ENCODE peak calls at places on chromosomes 1 and 21, in ten cellular contexts. J is GM03348; X is stimulated activated CD4-positive, alpha-beta T cell treated with anti-CD3 and anti-CD28 coated beads, Interleukin-4, amount 100 ng/mL, for 4 hours; I is HT-29; E is HEK293T; V is stimulated activated CD8-positive, alpha-beta memory T cell treated with anti-CD3 and anti-CD28 coated beads, Interleukin-7, amount 100 ng/mL, for 1 hour; G is epithelial cell of esophagus; Z is nucleus accumbens; P is body of pancreas; R is activated T-cell treated with anti-CD3 and anti-CD28 coated beads for 24 hours. M is an unnamed sample.
A peak's percentile ranks its signal among the peaks of the same experiment; 100 is the strongest.

GRCh38 chr1:211333906-211334305 is 7.3 kb downstream of the TRAF5 start:
- DNase-seq in E (no peak), X (no peak), R (no peak), J (no peak), Z (no peak), P (no peak), I (peak; percentile 73), V (no peak), G (no peak), M (no peak)

GRCh38 chr1:119594386-119594785 is 53.7 kb downstream of the ZNF697 start:
- DNase-seq in X (no peak), V (no peak), R (no peak), E (no peak), P (no peak), Z (no peak), G (peak; percentile 36), I (no peak), J (no peak), M (no peak)

GRCh38 chr1:223141021-223141420 is 2.0 kb downstream of the TLR5 start:
- DNase-seq in V (no peak), G (peak; percentile 58), I (peak; percentile 8), X (no peak), J (peak; percentile 28), E (no peak), Z (no peak), P (no peak), R (no peak), M (no peak)

GRCh38 chr1:234624718-234625117 is 14.7 kb upstream of the IRF2BP2 start:
- DNase-seq in E (no peak), P (no peak), X (no peak), Z (no peak), I (no peak), J (no peak), R (no peak), G (no peak), V (no peak), M (no peak)

GRCh38 chr1:211675230-211676105 is at the start of gene NEK2:
- DNase-seq in Z (peak; percentile 59), X (peak; percentile 71), E (peak; percentile 94), R (peak; percentile 76), J (peak; percentile 96), G (peak; percentile 96), I (peak; percentile 99), V (peak; percentile 62), P (peak; percentile 90), M (peak; percentile 75)

GRCh38 chr1:81231729-81232038 is 569.0 kb upstream of the ADGRL2 start:
- DNase-seq in I (no peak), X (no peak), G (peak; percentile 65), E (no peak), J (no peak), Z (no peak), R (no peak), P (no peak), V (no peak), M (no peak)

GRCh38 chr1:198199105-198199504 is 42.3 kb downstream of the NEK7 start:
- DNase-seq in G (peak; percentile 22), V (no peak), E (no peak), I (no peak), J (no peak), R (no peak), P (no peak), X (no peak), Z (no peak), M (no peak)

GRCh38 chr1:224132901-224133300 is 19.0 kb downstream of the FBXO28 start:
- DNase-seq in G (peak; percentile 93), E (no peak), V (no peak), P (no peak), R (no peak), I (no peak), Z (no peak), J (no peak), X (no peak), M (no peak)

GRCh38 chr1:111648826-111649225 is 29.2 kb downstream of the RAP1A start:
- DNase-seq in I (no peak), Z (no peak), G (no peak), X (no peak), V (no peak), E (no peak), J (no peak), R (no peak), P (no peak), M (no peak)

GRCh38 chr21:41315726-41316125 is 875 bp upstream of the FAM3B start:
- DNase-seq in E (no peak), P (no peak), J (no peak), V (no peak), I (no peak), R (no peak), G (no peak), X (no peak), Z (no peak), M (no peak)

GRCh38 chr1:207762622-207763021 is 10.8 kb downstream of the CD46 start:
- DNase-seq in J (no peak), E (no peak), P (no peak), G (no peak), Z (no peak), R (no peak), I (no peak), X (no peak), V (no peak), M (no peak)

GRCh38 chr1:79797487-79797886 is 791.0 kb upstream of the ADGRL4 start:
- DNase-seq in E (no peak), Z (no peak), I (no peak), R (no peak), X (no peak), V (no peak), G (no peak), J (no peak), P (no peak), M (no peak)

GRCh38 chr1:212692774-212693644 is 6.6 kb downstream of the BATF3 start:
- DNase-seq in P (no peak), G (peak; percentile 78), E (peak; percentile 6), J (no peak), Z (no peak), X (no peak), V (no peak), R (no peak), I (no peak), M (no peak)

GRCh38 chr1:43274125-43274803 is 4.5 kb downstream of the TMEM125 start:
- DNase-seq in V (no peak), X (peak; percentile 10), J (no peak), G (peak; percentile 79), R (peak; percentile 23), Z (no peak), E (no peak), P (no peak), I (peak; percentile 76), M (no peak)

GRCh38 chr1:119859647-119860046 is 36.7 kb downstream of the ADAM30 start:
- DNase-seq in Z (no peak), P (no peak), V (no peak), R (no peak), E (no peak), G (peak; percentile 76), I (peak; percentile 60), X (no peak), J (peak; percentile 76), M (no peak)

GRCh38 chr1:196538473-196538872 is 69.8 kb downstream of the KCNT2 start:
- DNase-seq in V (no peak), Z (no peak), J (no peak), X (no peak), R (no peak), P (no peak), E (no peak), G (no peak), I (no peak), M (no peak)

GRCh38 chr1:65514083-65514482 is 93.6 kb downstream of the LEPR start:
- DNase-seq in J (peak; percentile 55), E (no peak), V (no peak), G (peak; percentile 43), R (no peak), Z (no peak), P (no peak), I (no peak), X (no peak), M (no peak)

GRCh38 chr21:37073417-37074194 is 552 bp downstream of the TTC3 start:
- DNase-seq in Z (peak; percentile 76), V (peak; percentile 41), E (peak; percentile 35), G (peak; percentile 39), R (peak; percentile 32), P (peak; percentile 61), I (peak; percentile 12), X (peak; percentile 55), J (peak; percentile 45), M (no peak)

GRCh38 chr1:204178487-204179281 is 12.5 kb upstream of the REN start:
- DNase-seq in V (no peak), I (no peak), Z (no peak), G (no peak), J (no peak), X (no peak), P (no peak), R (no peak), E (no peak), M (no peak)

GRCh38 chr1:220151454-220151853 is 57.5 kb downstream of the IARS2 start:
- DNase-seq in G (no peak), V (no peak), X (no peak), P (no peak), I (no peak), Z (peak; percentile 6), E (no peak), J (peak; percentile 52), R (no peak), M (no peak)

GRCh38 chr1:230289350-230289644 is 136.8 kb downstream of the PGBD5 start:
- DNase-seq in Z (no peak), E (no peak), J (no peak), V (no peak), R (no peak), X (no peak), G (no peak), P (no peak), I (no peak), M (no peak)

GRCh38 chr1:89261926-89262540 is 10.6 kb downstream of the GBP5 start:
- DNase-seq in Z (no peak), P (no peak), I (no peak), G (no peak), V (no peak), J (no peak), X (no peak), E (peak; percentile 55), R (no peak), M (no peak)

GRCh38 chr1:23099171-23099536 is 69.5 kb downstream of the LUZP1 start:
- DNase-seq in X (no peak), I (no peak), J (no peak), G (no peak), E (no peak), P (no peak), R (no peak), Z (no peak), V (no peak), M (no peak)

GRCh38 chr1:107536266-107536665 is 395.4 kb downstream of the NTNG1 start:
- DNase-seq in I (peak; percentile 5), P (no peak), J (no peak), V (no peak), X (no peak), G (peak; percentile 79), R (no peak), Z (no peak), E (no peak), M (no peak)

GRCh38 chr1:228022571-228023293 is 15.9 kb downstream of the WNT3A start:
- DNase-seq in Z (no peak), P (no peak), V (no peak), E (no peak), G (no peak), J (no peak), X (no peak), R (no peak), I (no peak), M (no peak)

GRCh38 chr1:230026572-230026971 is 40.5 kb upstream of the GALNT2 start:
- DNase-seq in R (no peak), I (no peak), Z (no peak), J (no peak), E (no peak), P (no peak), G (no peak), V (no peak), X (no peak), M (no peak)

GRCh38 chr21:33362044-33362555 is 37.3 kb downstream of the IFNAR1 start:
- DNase-seq in Z (no peak), P (peak; percentile 18), V (peak; percentile 20), E (no peak), J (no peak), X (no peak), I (no peak), G (peak; percentile 26), R (peak; percentile 35), M (no peak)

GRCh38 chr1:229699613-229700242 is 73.7 kb downstream of the URB2 start:
- DNase-seq in G (no peak), I (no peak), Z (no peak), P (no peak), J (no peak), E (peak; percentile 5), R (no peak), X (no peak), V (no peak), M (no peak)